ENCODE peak calls at places on chromosomes 4 and X, in four cellular contexts. Z is pancreas; Q is brain microvascular endothelial cell; Y is CD8-positive, alpha-beta memory T cell. R is an unnamed sample.

GRCh38 chrX:43949669-43950068 is 23.5 kb downstream of the NDP start:
- DNase-seq in Y (peak; percentile 0), Q (no peak), Z (peak; percentile 66), R (no peak)

GRCh38 chr4:21413807-21414370 is 534.7 kb downstream of the KCNIP4 start:
- DNase-seq in Z (no peak), Y (no peak), Q (no peak), R (no peak)

GRCh38 chr4:35912174-35912573 is 332.1 kb downstream of the ARAP2 start:
- DNase-seq in Z (no peak), Q (no peak), Y (no peak), R (no peak)

GRCh38 chr4:1993169-1993516 is 15.6 kb downstream of the NELFA start:
- DNase-seq in Q (no peak), Y (no peak), Z (peak; percentile 37), R (no peak)

GRCh38 chr4:73850261-73850970 is 2.7 kb upstream of the PF4V1 start:
- DNase-seq in Z (no peak), Y (no peak), Q (no peak), R (no peak)

GRCh38 chrX:72308566-72309296 is 3.0 kb upstream of the CITED1 start:
- DNase-seq in Q (peak; percentile 63), Z (peak; percentile 77), Y (peak; percentile 3), R (no peak)

GRCh38 chrX:19931146-19931545 is 43.7 kb upstream of the SH3KBP1 start:
- DNase-seq in Z (no peak), Y (no peak), Q (no peak), R (no peak)

GRCh38 chrX:2894885-2895292 is 34.2 kb downstream of the ARSD start:
- DNase-seq in Y (no peak), Q (no peak), Z (no peak), R (no peak)

GRCh38 chr4:71239365-71239764 is 99.5 kb upstream of the SLC4A4 start:
- DNase-seq in Y (no peak), Q (peak; percentile 7), Z (no peak), R (no peak)
- H3K27ac ChIP-seq in Y (no peak overlapping the region), Q (no peak overlapping the region), Z (peak overlapping the region; percentile 31), R (no peak overlapping the region)

GRCh38 chr4:177413092-177413491 is 29.1 kb downstream of the AGA start:
- DNase-seq in Q (no peak), Z (no peak), Y (no peak), R (no peak)

GRCh38 chr4:177411996-177412395 is 30.2 kb downstream of the AGA start:
- DNase-seq in Z (no peak), Q (no peak), Y (no peak), R (no peak)

GRCh38 chr4:177408023-177408422 is 34.2 kb downstream of the AGA start:
- DNase-seq in Q (no peak), Z (no peak), Y (no peak), R (no peak)

GRCh38 chr4:177410566-177410965 is 31.7 kb downstream of the AGA start:
- DNase-seq in Z (no peak), Q (no peak), Y (no peak), R (no peak)

DNA sequence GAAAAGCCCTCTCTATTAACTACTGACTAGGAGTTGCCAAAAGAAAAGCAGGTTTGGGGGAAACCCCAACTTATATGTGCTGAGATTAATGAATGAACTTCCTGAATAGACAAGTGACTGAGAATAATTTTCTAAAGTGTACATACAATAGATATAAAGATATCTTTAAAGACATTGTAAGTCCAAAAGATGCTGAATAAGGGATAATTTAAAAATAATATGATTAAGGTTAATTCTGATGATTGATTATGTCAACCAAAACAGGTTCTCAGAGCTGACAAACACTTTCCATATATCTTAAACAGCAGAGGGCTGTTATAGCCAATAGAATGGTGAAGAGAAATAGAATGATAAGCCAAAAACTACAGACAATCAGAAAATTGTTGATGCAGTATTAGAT is 28.6 kb downstream of the AGA start:
- DNase-seq in Z (no peak), Q (no peak), Y (no peak), R (no peak)
- H3K27ac ChIP-seq in Z (no peak overlapping the region), Q (no peak overlapping the region), Y (no peak overlapping the region), R (no peak overlapping the region)

GRCh38 chr4:53592686-53593641 is 1.7 kb upstream of the LNX1 start:
- DNase-seq in Y (no peak), Q (no peak), Z (peak; percentile 70), R (peak; percentile 57)
- H3K27ac ChIP-seq in Y (no peak overlapping the region), Q (peak overlapping the region; percentile 65), Z (peak overlapping the region; percentile 84), R (peak overlapping the region; percentile 87)

GRCh38 chr4:119683518-119683917 is 54.9 kb upstream of the PDE5A start:
- DNase-seq in Z (no peak), Y (no peak), Q (peak; percentile 23), R (no peak)

GRCh38 chr4:119676101-119676500 is 47.5 kb upstream of the PDE5A start:
- DNase-seq in Z (no peak), Q (no peak), Y (no peak), R (no peak)

GRCh38 chr4:119679251-119679650 is 50.6 kb upstream of the PDE5A start:
- DNase-seq in Z (no peak), Q (no peak), Y (no peak), R (no peak)

GRCh38 chr4:119682080-119682479 is 53.5 kb upstream of the PDE5A start:
- DNase-seq in Z (no peak), Q (no peak), Y (no peak), R (no peak)

DNA sequence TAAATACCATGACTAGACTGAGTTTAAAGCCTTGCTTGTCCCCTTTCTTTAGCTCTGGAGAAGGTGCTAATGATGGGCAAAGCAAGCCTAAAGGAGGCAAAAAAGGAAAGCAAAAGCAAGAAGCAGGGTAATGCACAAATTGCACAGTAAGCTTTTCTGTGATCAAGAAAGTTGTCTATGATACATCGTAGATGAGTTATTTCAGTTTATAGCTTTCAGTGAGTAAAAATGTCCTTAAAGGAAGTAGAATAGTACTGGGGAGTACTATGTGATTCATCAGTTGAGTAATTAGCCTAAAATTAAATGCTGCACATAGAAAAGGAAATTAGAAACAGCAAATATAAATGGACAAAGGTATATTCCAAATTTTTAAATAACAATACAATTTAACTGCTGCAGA is 50.2 kb upstream of the PDE5A start:
- DNase-seq in Q (no peak), Y (no peak), Z (no peak), R (no peak)
- H3K27ac ChIP-seq in Q (no peak overlapping the region), Y (no peak overlapping the region), Z (peak overlapping the region; percentile 20), R (no peak overlapping the region)

GRCh38 chrX:146264763-146265375 is 447.2 kb downstream of the SLITRK2 start:
- DNase-seq in Q (no peak), Z (no peak), Y (no peak), R (no peak)

GRCh38 chrX:146259207-146259606 is 441.6 kb downstream of the SLITRK2 start:
- DNase-seq in Y (no peak), Q (no peak), Z (no peak), R (no peak)
- H3K27ac ChIP-seq in Y (no peak overlapping the region), Q (no peak overlapping the region), Z (no peak overlapping the region), R (no peak overlapping the region)

GRCh38 chrX:112233164-112233563 is 150.6 kb upstream of the TRPC5 start:
- DNase-seq in Y (no peak), Q (no peak), Z (no peak), R (no peak)
- H3K27ac ChIP-seq in Y (no peak overlapping the region), Q (no peak overlapping the region), Z (no peak overlapping the region), R (no peak overlapping the region)

GRCh38 chr4:57098415-57098814 is 11.8 kb downstream of the IGFBP7 start:
- DNase-seq in Z (no peak), Q (no peak), Y (no peak), R (no peak)
- H3K27ac ChIP-seq in Z (no peak overlapping the region), Q (peak overlapping the region; percentile 77), Y (no peak overlapping the region), R (no peak overlapping the region)

DNA sequence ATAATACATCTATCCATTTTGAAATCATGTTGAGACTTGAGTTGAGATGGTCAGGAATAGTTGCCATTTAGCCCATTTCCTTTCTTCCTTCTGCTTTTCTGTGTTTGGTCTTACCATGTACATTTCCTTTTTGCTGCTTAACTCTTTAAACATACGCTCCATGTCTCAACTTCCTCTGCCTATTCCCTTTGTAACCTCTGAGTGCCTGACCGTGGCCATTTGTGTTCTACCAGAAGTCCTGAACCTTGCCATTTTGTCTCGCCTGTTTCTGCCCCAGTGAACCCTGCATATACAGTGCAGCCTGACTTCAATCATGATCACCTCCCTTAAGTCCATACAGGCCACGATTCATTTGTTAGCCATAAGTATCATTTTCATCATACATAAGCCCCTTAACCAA is 169.0 kb downstream of the RAPGEF2 start:
- DNase-seq in Y (no peak), Q (no peak), Z (no peak), R (no peak)
- H3K27ac ChIP-seq in Y (no peak overlapping the region), Q (no peak overlapping the region), Z (no peak overlapping the region), R (peak overlapping the region; percentile 40)

DNA sequence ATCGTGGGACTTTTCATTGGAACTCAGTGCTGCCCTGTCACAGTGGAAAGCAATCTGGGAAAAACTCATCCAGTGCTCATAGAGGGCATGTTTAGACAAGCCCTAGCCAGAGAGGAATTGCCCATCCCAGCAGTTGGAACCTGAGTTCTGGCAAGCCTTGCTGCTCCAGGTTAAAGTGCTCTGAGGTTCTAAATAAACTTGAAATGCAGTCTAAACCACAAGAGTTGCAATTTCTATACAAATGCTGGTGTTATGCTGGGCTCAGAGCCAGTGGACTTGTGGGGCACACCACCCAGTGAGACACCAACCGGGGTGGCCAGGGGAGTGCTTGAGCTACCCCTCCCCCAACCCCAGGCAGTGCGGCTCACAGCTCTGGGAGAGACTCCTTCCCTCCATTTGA is 142.8 kb upstream of the PPP1R2C start:
- DNase-seq in Z (no peak), Y (no peak), Q (no peak), R (peak; percentile 8)
- H3K27ac ChIP-seq in Z (no peak overlapping the region), Y (no peak overlapping the region), Q (no peak overlapping the region), R (peak overlapping the region; percentile 47)